ENCODE peak calls at places on chromosomes 7 and 10, in nine cellular contexts. One of them, this sample, is unnamed.

GRCh38 chr10:111034598-111035310 is 42.1 kb upstream of the ADRA2A start:
- DNase-seq in small intestine: no peak
- DNase-seq in mesenchymal stem cell: peak; percentile 6
- DNase-seq in neural progenitor cell: no peak
- DNase-seq in T-helper 17 cell: no peak
- DNase-seq in fibroblast of lung: peak; percentile 5
- DNase-seq in pancreas: no peak
- DNase-seq in adrenal gland: no peak
- DNase-seq in heart left ventricle: no peak
- DNase-seq in this sample: peak; percentile 34

GRCh38 chr7:117273325-117274292 is 49.2 kb downstream of the WNT2 start:
- DNase-seq in mesenchymal stem cell: no peak
- DNase-seq in small intestine: no peak
- DNase-seq in fibroblast of lung: no peak
- DNase-seq in pancreas: no peak
- DNase-seq in adrenal gland: no peak
- DNase-seq in neural progenitor cell: peak; percentile 15
- DNase-seq in T-helper 17 cell: no peak
- DNase-seq in heart left ventricle: no peak
- DNase-seq in this sample: no peak

GRCh38 chr10:61612009-61612408 is 50.7 kb upstream of the CABCOCO1 start:
- DNase-seq in pancreas: no peak
- DNase-seq in mesenchymal stem cell: no peak
- DNase-seq in heart left ventricle: no peak
- DNase-seq in neural progenitor cell: no peak
- DNase-seq in fibroblast of lung: no peak
- DNase-seq in T-helper 17 cell: no peak
- DNase-seq in small intestine: no peak
- DNase-seq in adrenal gland: no peak
- DNase-seq in this sample: no peak

GRCh38 chr7:6430271-6430940 is 17.3 kb downstream of the DAGLB start:
- DNase-seq in neural progenitor cell: no peak
- DNase-seq in fibroblast of lung: peak; percentile 65
- DNase-seq in adrenal gland: no peak
- DNase-seq in heart left ventricle: no peak
- DNase-seq in mesenchymal stem cell: peak; percentile 57
- DNase-seq in small intestine: no peak
- DNase-seq in pancreas: no peak
- DNase-seq in T-helper 17 cell: no peak
- DNase-seq in this sample: peak; percentile 55

GRCh38 chr7:96996937-96997511 is 8.3 kb upstream of the DLX6 start:
- DNase-seq in adrenal gland: no peak
- DNase-seq in fibroblast of lung: no peak
- DNase-seq in heart left ventricle: no peak
- DNase-seq in small intestine: no peak
- DNase-seq in mesenchymal stem cell: no peak
- DNase-seq in T-helper 17 cell: no peak
- DNase-seq in pancreas: no peak
- DNase-seq in neural progenitor cell: peak; percentile 23
- DNase-seq in this sample: no peak

GRCh38 chr7:11193131-11193867 is 219.6 kb downstream of the PHF14 start:
- DNase-seq in mesenchymal stem cell: peak; percentile 45
- DNase-seq in small intestine: no peak
- DNase-seq in neural progenitor cell: peak; percentile 64
- DNase-seq in adrenal gland: no peak
- DNase-seq in pancreas: no peak
- DNase-seq in fibroblast of lung: peak; percentile 29
- DNase-seq in T-helper 17 cell: no peak
- DNase-seq in heart left ventricle: peak; percentile 37
- DNase-seq in this sample: peak; percentile 21

GRCh38 chr7:7201583-7202374 is 19.4 kb downstream of the C1GALT1 start:
- DNase-seq in pancreas: no peak
- DNase-seq in adrenal gland: no peak
- DNase-seq in small intestine: peak; percentile 37
- DNase-seq in heart left ventricle: no peak
- DNase-seq in T-helper 17 cell: peak; percentile 24
- DNase-seq in neural progenitor cell: peak; percentile 42
- DNase-seq in mesenchymal stem cell: no peak
- DNase-seq in fibroblast of lung: no peak
- DNase-seq in this sample: no peak

GRCh38 chr10:90418869-90419652 is 438.8 kb downstream of the HTR7 start:
- DNase-seq in pancreas: no peak
- DNase-seq in heart left ventricle: no peak
- DNase-seq in neural progenitor cell: no peak
- DNase-seq in fibroblast of lung: peak; percentile 96
- DNase-seq in small intestine: peak; percentile 77
- DNase-seq in T-helper 17 cell: no peak
- DNase-seq in adrenal gland: no peak
- DNase-seq in mesenchymal stem cell: peak; percentile 96
- DNase-seq in this sample: peak; percentile 94

GRCh38 chr7:55209366-55209765 is 155.8 kb upstream of the LANCL2 start:
- DNase-seq in neural progenitor cell: no peak
- DNase-seq in T-helper 17 cell: no peak
- DNase-seq in mesenchymal stem cell: no peak
- DNase-seq in pancreas: no peak
- DNase-seq in small intestine: peak; percentile 67
- DNase-seq in fibroblast of lung: no peak
- DNase-seq in heart left ventricle: no peak
- DNase-seq in adrenal gland: no peak
- DNase-seq in this sample: no peak

GRCh38 chr7:41711283-41712064 is 8.6 kb upstream of the INHBA start:
- DNase-seq in neural progenitor cell: peak; percentile 62
- DNase-seq in adrenal gland: no peak
- DNase-seq in mesenchymal stem cell: no peak
- DNase-seq in small intestine: peak; percentile 31
- DNase-seq in pancreas: peak; percentile 33
- DNase-seq in heart left ventricle: no peak
- DNase-seq in T-helper 17 cell: no peak
- DNase-seq in fibroblast of lung: no peak
- DNase-seq in this sample: no peak

GRCh38 chr10:127307338-127307737 is 110.9 kb upstream of the INSYN2A start:
- DNase-seq in fibroblast of lung: no peak
- DNase-seq in mesenchymal stem cell: no peak
- DNase-seq in neural progenitor cell: no peak
- DNase-seq in adrenal gland: no peak
- DNase-seq in small intestine: no peak
- DNase-seq in pancreas: no peak
- DNase-seq in heart left ventricle: no peak
- DNase-seq in T-helper 17 cell: no peak
- DNase-seq in this sample: no peak

GRCh38 chr7:101156866-101157589 is 2.8 kb downstream of the AP1S1 start:
- DNase-seq in small intestine: peak; percentile 90
- DNase-seq in fibroblast of lung: no peak
- DNase-seq in neural progenitor cell: no peak
- DNase-seq in T-helper 17 cell: no peak
- DNase-seq in pancreas: no peak
- DNase-seq in mesenchymal stem cell: no peak
- DNase-seq in adrenal gland: no peak
- DNase-seq in heart left ventricle: no peak
- DNase-seq in this sample: no peak

GRCh38 chr7:157599491-157599890 is 262.7 kb downstream of the DNAJB6 start:
- DNase-seq in mesenchymal stem cell: no peak
- DNase-seq in fibroblast of lung: no peak
- DNase-seq in adrenal gland: no peak
- DNase-seq in heart left ventricle: no peak
- DNase-seq in T-helper 17 cell: no peak
- DNase-seq in neural progenitor cell: no peak
- DNase-seq in pancreas: no peak
- DNase-seq in small intestine: no peak
- DNase-seq in this sample: no peak

GRCh38 chr7:157602156-157602555 is 265.4 kb downstream of the DNAJB6 start:
- DNase-seq in neural progenitor cell: no peak
- DNase-seq in adrenal gland: no peak
- DNase-seq in heart left ventricle: no peak
- DNase-seq in mesenchymal stem cell: no peak
- DNase-seq in small intestine: no peak
- DNase-seq in fibroblast of lung: no peak
- DNase-seq in T-helper 17 cell: no peak
- DNase-seq in pancreas: no peak
- DNase-seq in this sample: no peak

GRCh38 chr7:157603005-157603404 is 266.2 kb downstream of the DNAJB6 start:
- DNase-seq in fibroblast of lung: no peak
- DNase-seq in small intestine: no peak
- DNase-seq in pancreas: no peak
- DNase-seq in heart left ventricle: no peak
- DNase-seq in neural progenitor cell: no peak
- DNase-seq in T-helper 17 cell: no peak
- DNase-seq in mesenchymal stem cell: no peak
- DNase-seq in adrenal gland: no peak
- DNase-seq in this sample: no peak

GRCh38 chr7:157602581-157602980 is 265.8 kb downstream of the DNAJB6 start:
- DNase-seq in fibroblast of lung: no peak
- DNase-seq in pancreas: no peak
- DNase-seq in adrenal gland: no peak
- DNase-seq in mesenchymal stem cell: no peak
- DNase-seq in small intestine: no peak
- DNase-seq in T-helper 17 cell: no peak
- DNase-seq in neural progenitor cell: no peak
- DNase-seq in heart left ventricle: no peak
- DNase-seq in this sample: no peak

GRCh38 chr7:157601530-157601929 is 264.7 kb downstream of the DNAJB6 start:
- DNase-seq in adrenal gland: no peak
- DNase-seq in fibroblast of lung: no peak
- DNase-seq in mesenchymal stem cell: no peak
- DNase-seq in neural progenitor cell: no peak
- DNase-seq in small intestine: no peak
- DNase-seq in T-helper 17 cell: no peak
- DNase-seq in heart left ventricle: no peak
- DNase-seq in pancreas: no peak
- DNase-seq in this sample: peak; percentile 6
- H3K9me3 ChIP-seq in adrenal gland: no peaks in the 10 kb centered on the region
- H3K9me3 ChIP-seq in fibroblast of lung: no peaks in the 10 kb centered on the region
- H3K9me3 ChIP-seq in mesenchymal stem cell: no peaks in the 10 kb centered on the region
- H3K9me3 ChIP-seq in neural progenitor cell: no peaks in the 10 kb centered on the region
- H3K9me3 ChIP-seq in small intestine: no peaks in the 10 kb centered on the region
- H3K9me3 ChIP-seq in T-helper 17 cell: no peaks in the 10 kb centered on the region
- H3K9me3 ChIP-seq in heart left ventricle: no peaks in the 10 kb centered on the region
- H3K9me3 ChIP-seq in pancreas: no peaks in the 10 kb centered on the region
- H3K9me3 ChIP-seq in this sample: no peaks in the 10 kb centered on the region

GRCh38 chr7:134019251-134019650 is 107.9 kb upstream of the LRGUK start:
- DNase-seq in pancreas: no peak
- DNase-seq in T-helper 17 cell: no peak
- DNase-seq in heart left ventricle: no peak
- DNase-seq in neural progenitor cell: no peak
- DNase-seq in mesenchymal stem cell: no peak
- DNase-seq in adrenal gland: no peak
- DNase-seq in fibroblast of lung: no peak
- DNase-seq in small intestine: no peak
- DNase-seq in this sample: no peak
- H3K9me3 ChIP-seq in pancreas: no peaks in the 10 kb centered on the region
- H3K9me3 ChIP-seq in T-helper 17 cell: no peaks in the 10 kb centered on the region
- H3K9me3 ChIP-seq in heart left ventricle: no peaks in the 10 kb centered on the region
- H3K9me3 ChIP-seq in neural progenitor cell: no peaks in the 10 kb centered on the region
- H3K9me3 ChIP-seq in mesenchymal stem cell: no peaks in the 10 kb centered on the region
- H3K9me3 ChIP-seq in adrenal gland: no peaks in the 10 kb centered on the region
- H3K9me3 ChIP-seq in fibroblast of lung: no peaks in the 10 kb centered on the region
- H3K9me3 ChIP-seq in small intestine: no peaks in the 10 kb centered on the region
- H3K9me3 ChIP-seq in this sample: no peaks in the 10 kb centered on the region

GRCh38 chr10:112859793-112860192 is 90.3 kb upstream of the TCF7L2 start:
- DNase-seq in adrenal gland: no peak
- DNase-seq in T-helper 17 cell: no peak
- DNase-seq in small intestine: no peak
- DNase-seq in mesenchymal stem cell: no peak
- DNase-seq in heart left ventricle: no peak
- DNase-seq in neural progenitor cell: no peak
- DNase-seq in pancreas: no peak
- DNase-seq in fibroblast of lung: no peak
- DNase-seq in this sample: no peak

DNA sequence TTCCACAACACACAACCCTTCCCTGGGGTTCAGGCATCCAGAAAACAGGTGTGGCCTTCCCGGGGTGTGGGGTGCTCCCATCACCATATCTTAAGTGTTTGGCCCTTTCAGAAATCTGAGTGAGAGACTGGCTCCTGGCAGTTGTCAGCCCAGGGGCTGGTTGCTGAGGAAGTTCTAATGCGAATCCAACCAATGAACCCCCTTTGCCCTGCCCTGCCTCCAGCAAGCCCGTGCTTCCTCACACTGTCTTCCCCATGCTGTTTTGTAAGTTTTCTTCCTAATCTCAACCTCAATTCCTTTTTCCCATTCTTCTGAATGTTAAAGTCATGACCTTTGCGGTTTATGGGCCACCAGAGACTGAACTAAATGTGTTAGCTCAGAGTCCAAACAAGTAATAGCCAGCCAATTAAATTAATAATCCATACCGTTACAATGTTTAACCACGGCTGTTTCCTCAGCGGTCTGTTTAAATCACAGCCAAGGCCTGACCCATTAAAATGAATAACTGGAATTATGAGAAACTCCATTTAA is 91.0 kb upstream of the TCF7L2 start:
- DNase-seq in heart left ventricle: no peak
- DNase-seq in mesenchymal stem cell: peak; percentile 8
- DNase-seq in small intestine: no peak
- DNase-seq in neural progenitor cell: no peak
- DNase-seq in T-helper 17 cell: no peak
- DNase-seq in pancreas: no peak
- DNase-seq in fibroblast of lung: no peak
- DNase-seq in adrenal gland: no peak
- DNase-seq in this sample: no peak
- H3K9me3 ChIP-seq in heart left ventricle: peaks cover 9% of the 10 kb centered on the region
- H3K9me3 ChIP-seq in mesenchymal stem cell: peaks cover 28% of the 10 kb centered on the region
- H3K9me3 ChIP-seq in small intestine: no peaks in the 10 kb centered on the region
- H3K9me3 ChIP-seq in neural progenitor cell: peaks cover 6% of the 10 kb centered on the region
- H3K9me3 ChIP-seq in T-helper 17 cell: no peaks in the 10 kb centered on the region
- H3K9me3 ChIP-seq in pancreas: no peaks in the 10 kb centered on the region
- H3K9me3 ChIP-seq in fibroblast of lung: no peaks in the 10 kb centered on the region
- H3K9me3 ChIP-seq in adrenal gland: no peaks in the 10 kb centered on the region
- H3K9me3 ChIP-seq in this sample: peaks cover under 1% of the 10 kb centered on the region

GRCh38 chr7:35012155-35012554 is 25.1 kb downstream of the DPY19L1 start:
- DNase-seq in pancreas: no peak
- DNase-seq in adrenal gland: no peak
- DNase-seq in fibroblast of lung: no peak
- DNase-seq in heart left ventricle: no peak
- DNase-seq in mesenchymal stem cell: no peak
- DNase-seq in neural progenitor cell: no peak
- DNase-seq in small intestine: peak; percentile 88
- DNase-seq in T-helper 17 cell: no peak
- DNase-seq in this sample: no peak
- H3K9me3 ChIP-seq in pancreas: no peaks in the 10 kb centered on the region
- H3K9me3 ChIP-seq in adrenal gland: no peaks in the 10 kb centered on the region
- H3K9me3 ChIP-seq in fibroblast of lung: no peaks in the 10 kb centered on the region
- H3K9me3 ChIP-seq in heart left ventricle: no peaks in the 10 kb centered on the region
- H3K9me3 ChIP-seq in mesenchymal stem cell: no peaks in the 10 kb centered on the region
- H3K9me3 ChIP-seq in neural progenitor cell: no peaks in the 10 kb centered on the region
- H3K9me3 ChIP-seq in small intestine: no peaks in the 10 kb centered on the region
- H3K9me3 ChIP-seq in T-helper 17 cell: no peaks in the 10 kb centered on the region
- H3K9me3 ChIP-seq in this sample: no peaks in the 10 kb centered on the region

GRCh38 chr7:105444342-105444938 is 55.7 kb upstream of the SRPK2 start:
- DNase-seq in pancreas: no peak
- DNase-seq in small intestine: no peak
- DNase-seq in fibroblast of lung: no peak
- DNase-seq in neural progenitor cell: no peak
- DNase-seq in heart left ventricle: no peak
- DNase-seq in adrenal gland: no peak
- DNase-seq in T-helper 17 cell: no peak
- DNase-seq in mesenchymal stem cell: no peak
- DNase-seq in this sample: no peak
- H3K9me3 ChIP-seq in pancreas: no peaks in the 10 kb centered on the region
- H3K9me3 ChIP-seq in small intestine: no peaks in the 10 kb centered on the region
- H3K9me3 ChIP-seq in fibroblast of lung: no peaks in the 10 kb centered on the region
- H3K9me3 ChIP-seq in neural progenitor cell: no peaks in the 10 kb centered on the region
- H3K9me3 ChIP-seq in heart left ventricle: no peaks in the 10 kb centered on the region
- H3K9me3 ChIP-seq in adrenal gland: no peaks in the 10 kb centered on the region
- H3K9me3 ChIP-seq in T-helper 17 cell: no peaks in the 10 kb centered on the region
- H3K9me3 ChIP-seq in mesenchymal stem cell: no peaks in the 10 kb centered on the region
- H3K9me3 ChIP-seq in this sample: no peaks in the 10 kb centered on the region

This sample was measured in astrocyte.